ENCODE peak calls at places on chromosome 1, in eight cellular contexts. Q, S, O, F, C, D, A and I are unnamed samples.

GRCh38 chr1:231636157-231636556 is 9.6 kb downstream of the DISC1 start:
- DNase-seq in Q (no peak), D (no peak), S (peak; percentile 80), C (no peak), O (peak; percentile 31), F (no peak), A (peak; percentile 10), I (no peak)

GRCh38 chr1:114756009-114756892 is 1.5 kb downstream of the CSDE1 start:
- DNase-seq in F (no peak), D (no peak), Q (peak; percentile 54), O (no peak), S (peak; percentile 45), C (no peak), A (peak; percentile 25), I (no peak)

GRCh38 chr1:224684920-224685547 is 68.9 kb downstream of the CNIH3 start:
- DNase-seq in Q (no peak), F (no peak), D (no peak), O (no peak), S (no peak), C (no peak), A (no peak), I (no peak)

GRCh38 chr1:14184346-14184963 is 414.0 kb upstream of the KAZN start:
- DNase-seq in A (no peak), F (no peak), Q (no peak), S (no peak), D (no peak), O (no peak), C (no peak), I (no peak)

GRCh38 chr1:151133339-151133761 is 13.1 kb downstream of the SEMA6C start:
- DNase-seq in A (no peak), S (peak; percentile 28), Q (no peak), F (no peak), D (peak; percentile 64), O (no peak), C (no peak), I (no peak)

GRCh38 chr1:240591552-240591951 is 20.4 kb downstream of the GREM2 start:
- DNase-seq in O (no peak), C (no peak), D (no peak), F (no peak), S (no peak), A (no peak), Q (no peak), I (no peak)

GRCh38 chr1:30965914-30966313 is 57.4 kb upstream of the SDC3 start:
- DNase-seq in F (no peak), A (no peak), O (no peak), Q (no peak), C (no peak), D (no peak), S (no peak), I (no peak)

GRCh38 chr1:53643061-53643880 is 95.7 kb downstream of the GLIS1 start:
- DNase-seq in Q (no peak), S (no peak), C (no peak), O (no peak), D (peak; percentile 24), A (no peak), F (no peak), I (no peak)

GRCh38 chr1:181038399-181038873 is 4.7 kb downstream of the MR1 start:
- DNase-seq in A (no peak), C (peak; percentile 39), S (peak; percentile 68), O (no peak), F (no peak), Q (no peak), D (peak; percentile 86), I (no peak)

GRCh38 chr1:166200743-166201142 is 33.9 kb upstream of the FAM78B start:
- DNase-seq in D (no peak), F (no peak), A (no peak), C (no peak), O (no peak), Q (no peak), S (no peak), I (no peak)

GRCh38 chr1:54135436-54136120 is 17.2 kb downstream of the CDCP2 start:
- DNase-seq in Q (no peak), O (no peak), C (no peak), D (no peak), F (no peak), S (peak; percentile 61), A (no peak), I (no peak)

GRCh38 chr1:65493792-65494191 is 73.3 kb downstream of the LEPR start:
- DNase-seq in O (no peak), Q (no peak), A (no peak), D (no peak), F (no peak), S (no peak), C (no peak), I (no peak)

GRCh38 chr1:25568834-25569598 is 25.6 kb downstream of the LDLRAP1 start:
- DNase-seq in A (no peak), C (no peak), D (no peak), O (no peak), S (peak; percentile 88), F (no peak), Q (no peak), I (no peak)

GRCh38 chr1:228921473-228921872 is 186.2 kb downstream of the RHOU start:
- DNase-seq in F (no peak), D (no peak), Q (no peak), S (no peak), A (no peak), C (no peak), O (no peak), I (no peak)

GRCh38 chr1:71494163-71494562 is 413.3 kb upstream of the ZRANB2 start:
- DNase-seq in F (no peak), O (no peak), Q (no peak), A (no peak), S (no peak), C (no peak), D (no peak), I (no peak)

GRCh38 chr1:27438621-27439061 is 46.2 kb downstream of the GPR3 start:
- DNase-seq in Q (no peak), D (no peak), F (no peak), S (no peak), O (no peak), C (no peak), A (no peak), I (no peak)

GRCh38 chr1:58528518-58528917 is 18.0 kb downstream of the OMA1 start:
- DNase-seq in D (no peak), O (no peak), A (no peak), S (peak; percentile 78), C (no peak), Q (no peak), F (no peak), I (no peak)

GRCh38 chr1:159296697-159297375 is 5.3 kb upstream of the FCER1A start:
- DNase-seq in F (no peak), Q (no peak), D (no peak), A (no peak), S (no peak), O (no peak), C (no peak), I (no peak)

GRCh38 chr1:155889566-155889965 is 21.6 kb downstream of the RIT1 start:
- DNase-seq in F (no peak), A (no peak), S (peak; percentile 66), C (no peak), D (no peak), O (no peak), Q (no peak), I (no peak)

GRCh38 chr1:12309783-12310742 is 80.2 kb downstream of the VPS13D start:
- DNase-seq in D (no peak), C (no peak), S (no peak), A (no peak), F (no peak), Q (no peak), O (no peak), I (no peak)

GRCh38 chr1:156894711-156895407 is 1.3 kb downstream of the PEAR1 start:
- DNase-seq in O (no peak), D (no peak), Q (no peak), F (no peak), A (no peak), S (peak; percentile 30), C (no peak), I (no peak)

GRCh38 chr1:26378088-26378878 is 5.7 kb upstream of the ZNF683 start:
- DNase-seq in C (peak; percentile 61), D (no peak), F (peak; percentile 76), S (peak; percentile 98), Q (peak; percentile 73), A (no peak), O (peak; percentile 91), I (no peak)